ENCODE peak calls at places on chromosomes 5 and 9, in nine cellular contexts. J is cardiac muscle cell, O is colonic mucosa, U is PC-3, G is prostate gland, W is neural progenitor cell, T is IMR-90, S is mesendoderm, M is tibial nerve. I is an unnamed sample. For H3K4me1 and H3K27me3, the result is how much of the 10 kb centered on the place peaks cover.

GRCh38 chr5:68086857-68087256 is 128.7 kb upstream of the PIK3R1 start:
- DNase-seq in U (no peak), M (peak), W (no peak), T (peak), S (no peak), O (peak), J (peak), G (no peak), I (no peak)

GRCh38 chr5:178312900-178313299 is 80.3 kb upstream of the PHYKPL start:
- DNase-seq in U (no peak), T (no peak), G (no peak), S (no peak), J (peak), O (no peak), W (no peak), M (no peak), I (no peak)

GRCh38 chr9:73969936-73970335 is 527.2 kb upstream of the RORB start:
- DNase-seq in S (no peak), G (no peak), W (no peak), U (no peak), O (no peak), T (no peak), M (no peak), J (no peak), I (no peak)

GRCh38 chr5:14902826-14903560 is 31.4 kb upstream of the ANKH start:
- DNase-seq in W (no peak), O (no peak), U (no peak), S (peak), J (peak), T (no peak), G (peak), M (no peak), I (no peak)

GRCh38 chr5:154642499-154643245 is 112.5 kb upstream of the LARP1 start:
- DNase-seq in G (no peak), O (no peak), U (peak), M (no peak), W (peak), S (peak), J (peak), T (peak), I (no peak)

GRCh38 chr9:30015073-30015472 is 2369.4 kb upstream of the ACO1 start:
- DNase-seq in O (no peak), U (no peak), M (no peak), J (no peak), S (no peak), W (no peak), G (no peak), T (no peak), I (no peak)

GRCh38 chr5:37668524-37669047 is 171.3 kb downstream of the GDNF start:
- DNase-seq in G (peak), U (peak), S (peak), J (peak), W (no peak), O (peak), T (peak), M (peak), I (no peak)

GRCh38 chr5:125775896-125776295 is 647.3 kb upstream of the GRAMD2B start:
- DNase-seq in O (no peak), U (no peak), J (no peak), T (no peak), W (no peak), G (no peak), S (peak), M (no peak), I (no peak)

GRCh38 chr5:150434502-150434901 is 15.0 kb downstream of the RPS14 start:
- DNase-seq in O (no peak), G (peak), J (peak), T (peak), W (no peak), S (peak), M (no peak), U (no peak), I (no peak)

GRCh38 chr5:147346006-147346561 is 111.3 kb downstream of the STK32A start:
- DNase-seq in G (no peak), M (no peak), O (no peak), U (no peak), S (no peak), J (no peak), W (peak), T (no peak), I (no peak)

GRCh38 chr5:171619744-171620143 is 165.9 kb upstream of the SMIM23 start:
- DNase-seq in U (no peak), J (no peak), G (no peak), O (no peak), S (no peak), M (no peak), T (no peak), W (no peak), I (no peak)

GRCh38 chr5:172505840-172506638 is 51.7 kb upstream of the SH3PXD2B start:
- DNase-seq in W (no peak), O (peak), G (no peak), U (no peak), M (peak), J (no peak), T (no peak), S (no peak), I (no peak)

GRCh38 chr9:673966-674526 is 167.5 kb upstream of the DMRT1 start:
- DNase-seq in U (no peak), M (no peak), J (no peak), T (no peak), O (no peak), W (peak), S (peak), G (no peak), I (no peak)

GRCh38 chr9:136591191-136591752 is 45.4 kb upstream of the NOTCH1 start:
- DNase-seq in G (no peak), W (no peak), M (no peak), O (no peak), T (no peak), U (no peak), S (no peak), J (no peak), I (no peak)

GRCh38 chr9:107226431-107226830 is 56.6 kb upstream of the RAD23B start:
- DNase-seq in S (peak), J (no peak), W (no peak), M (no peak), T (no peak), U (no peak), G (no peak), O (no peak), I (no peak)

GRCh38 chr9:112970939-112971338 is 41.1 kb downstream of the ZNF883 start:
- DNase-seq in S (peak), M (no peak), O (no peak), W (no peak), J (peak), G (no peak), U (peak), T (no peak), I (no peak)

GRCh38 chr9:91655664-91656063 is 232.0 kb upstream of the NFIL3 start:
- DNase-seq in U (no peak), O (no peak), G (no peak), M (no peak), W (no peak), S (no peak), T (no peak), J (peak), I (no peak)

GRCh38 chr5:169411789-169412425 is 111.0 kb upstream of the SLIT3 start:
- DNase-seq in S (no peak), W (no peak), M (no peak), O (no peak), G (no peak), U (no peak), J (no peak), T (no peak), I (no peak)

GRCh38 chr9:96523429-96523828 is 73.5 kb downstream of the HABP4 start:
- DNase-seq in G (no peak), S (no peak), O (no peak), T (no peak), M (peak), W (no peak), J (peak), U (no peak), I (no peak)
- H3K27ac ChIP-seq in G (no peak), S (no peak), O (no peak), T (no peak), M (peak), W (no peak), J (peak), U (no peak), I (no peak)

GRCh38 chr5:111374380-111374779 is 138.0 kb downstream of the STARD4 start:
- DNase-seq in G (no peak), M (no peak), T (no peak), W (no peak), U (no peak), O (no peak), J (no peak), S (no peak), I (no peak)
- H3K4me1 ChIP-seq in G (under half), M (under half), T (under half), W (under half), U (under half), O (under half), J (under half), S (under half), I (under half)

GRCh38 chr5:159102294-159102934 is 2.7 kb upstream of the EBF1 start:
- DNase-seq in O (no peak), G (no peak), W (no peak), T (no peak), M (no peak), U (no peak), S (no peak), J (no peak), I (no peak)
- H3K27me3 ChIP-seq in O (half or more), G (under half), W (half or more), T (half or more), M (under half), U (under half), S (half or more), J (half or more), I (under half)

GRCh38 chr5:1474875-1475543 is 29.8 kb upstream of the SLC6A3 start:
- DNase-seq in S (no peak), M (no peak), G (no peak), W (no peak), T (no peak), O (no peak), J (no peak), U (no peak), I (no peak)

GRCh38 chr5:1477341-1477740 is 32.1 kb upstream of the SLC6A3 start:
- DNase-seq in J (no peak), T (peak), O (peak), M (peak), G (no peak), S (no peak), U (no peak), W (no peak), I (no peak)

GRCh38 chr5:1476967-1477310 is 31.7 kb upstream of the SLC6A3 start:
- DNase-seq in G (no peak), O (no peak), J (no peak), U (no peak), W (no peak), T (no peak), M (no peak), S (no peak), I (no peak)

GRCh38 chr5:1478333-1478732 is 33.1 kb upstream of the SLC6A3 start:
- DNase-seq in J (no peak), G (no peak), U (no peak), O (no peak), W (no peak), S (no peak), T (no peak), M (no peak), I (no peak)

DNA sequence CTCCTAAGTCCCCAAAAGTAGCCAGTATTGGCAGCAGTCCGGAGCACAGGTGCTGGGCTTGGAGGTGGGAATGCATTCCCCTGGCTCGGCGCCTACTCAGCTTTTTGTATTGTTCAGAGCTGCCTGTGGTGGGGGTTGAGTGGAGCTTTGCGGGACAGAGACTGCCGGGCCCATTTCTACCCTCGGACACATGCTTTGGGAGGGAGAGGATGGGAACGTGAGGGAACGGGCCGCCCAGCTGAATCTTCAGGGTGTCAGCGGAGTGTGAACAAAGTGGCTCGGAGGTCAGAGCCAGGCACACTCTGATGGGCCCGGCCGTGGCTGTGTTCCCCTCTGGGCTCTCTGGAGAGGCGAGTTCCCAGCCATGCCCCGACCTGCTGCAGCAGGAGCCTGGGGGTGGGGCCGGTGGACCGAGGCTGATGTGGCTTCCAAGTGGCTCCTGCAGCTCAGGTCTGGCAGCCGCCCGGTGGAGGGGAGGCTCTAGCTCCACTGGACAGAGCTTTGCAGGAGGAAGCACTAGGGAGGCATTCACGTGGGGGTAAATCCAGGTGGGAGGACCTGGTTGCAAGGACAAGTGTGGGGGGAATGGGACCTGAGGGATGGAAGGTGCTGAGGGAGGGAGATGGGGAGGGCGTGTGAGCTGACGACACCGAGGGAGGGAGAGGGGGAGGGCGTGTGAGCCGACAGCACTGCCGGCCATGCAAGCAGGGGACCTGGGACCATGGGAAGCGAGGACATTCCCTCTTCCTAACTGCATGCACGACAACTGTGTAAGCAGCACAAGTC is 31.1 kb upstream of the SLC6A3 start:
- DNase-seq in O (no peak), M (no peak), J (no peak), G (no peak), U (no peak), W (no peak), S (no peak), T (no peak), I (no peak)
- H3K27ac ChIP-seq in O (no peak), M (no peak), J (no peak), G (no peak), U (no peak), W (no peak), S (no peak), T (no peak), I (no peak)